ENCODE peak calls at places on chromosomes 11 and 22, in nine cellular contexts. E is kidney, F is suprapubic skin, Q is psoas muscle, K is colonic mucosa, L is left ventricle myocardium inferior, M is neural progenitor cell, R is right lobe of liver, D is body of pancreas. U is an unnamed sample.

GRCh38 chr11:126403039-126403438 is 47.6 kb downstream of the ST3GAL4 start:
- DNase-seq in K (peak; percentile 90), R (no peak), Q (no peak), M (peak; percentile 59), L (no peak), E (no peak), D (no peak), F (no peak), U (peak; percentile 87)

GRCh38 chr11:123567466-123567865 is 87.0 kb downstream of the SCN3B start:
- DNase-seq in D (no peak), L (no peak), Q (no peak), F (no peak), E (no peak), K (no peak), M (no peak), R (no peak), U (no peak)

GRCh38 chr11:121534131-121535093 is 81.6 kb upstream of the SORL1-AS1 start:
- DNase-seq in K (no peak), E (no peak), R (no peak), D (peak; percentile 26), Q (no peak), M (no peak), L (no peak), F (no peak), U (no peak)

GRCh38 chr11:129814244-129814992 is 1.2 kb upstream of the TMEM45B start:
- DNase-seq in E (no peak), Q (no peak), L (no peak), M (peak; percentile 6), F (no peak), D (no peak), K (no peak), R (no peak), U (no peak)

GRCh38 chr11:9838229-9838628 is 174.4 kb downstream of the SWAP70 start:
- DNase-seq in F (no peak), Q (no peak), L (no peak), D (no peak), K (no peak), E (no peak), R (no peak), M (no peak), U (peak; percentile 14)

GRCh38 chr11:8068605-8069221 is 12.3 kb upstream of the TUB start:
- DNase-seq in Q (peak; percentile 84), R (peak; percentile 80), K (no peak), L (peak; percentile 46), F (no peak), E (peak; percentile 92), D (peak; percentile 62), M (no peak), U (no peak)

GRCh38 chr11:71488086-71488967 is 35.3 kb downstream of the NADSYN1 start:
- DNase-seq in E (no peak), L (no peak), R (no peak), D (no peak), F (peak; percentile 48), K (no peak), M (no peak), Q (no peak), U (peak; percentile 91)

GRCh38 chr11:16909375-16910035 is 104.7 kb downstream of the PLEKHA7 start:
- DNase-seq in R (no peak), E (no peak), L (no peak), Q (no peak), F (no peak), K (no peak), M (no peak), D (no peak), U (no peak)

GRCh38 chr11:99260696-99261095 is 239.9 kb downstream of the CNTN5 start:
- DNase-seq in R (no peak), F (no peak), E (no peak), K (no peak), L (no peak), Q (no peak), M (no peak), D (no peak), U (peak; percentile 9)

GRCh38 chr11:132980721-132981120 is 551.6 kb downstream of the OPCML start:
- DNase-seq in K (no peak), R (no peak), F (no peak), Q (no peak), D (no peak), L (no peak), E (no peak), M (no peak), U (no peak)

GRCh38 chr11:18321622-18321990 is 334 bp downstream of the HPS5 start:
- DNase-seq in R (no peak), L (no peak), K (no peak), M (no peak), D (no peak), Q (no peak), F (no peak), E (no peak), U (no peak)

GRCh38 chr11:70118642-70119041 is 40.5 kb downstream of the ANO1 start:
- DNase-seq in L (no peak), F (no peak), M (no peak), Q (no peak), D (no peak), E (no peak), R (no peak), K (no peak), U (no peak)

GRCh38 chr11:75241036-75241905 is 697 bp downstream of the TPBGL start:
- DNase-seq in E (peak; percentile 94), Q (peak; percentile 91), D (peak; percentile 83), K (peak; percentile 86), L (peak; percentile 83), F (peak; percentile 83), R (peak; percentile 87), M (peak; percentile 95), U (peak; percentile 31)

GRCh38 chr11:6576471-6577373 is 26.7 kb downstream of the RRP8 start:
- DNase-seq in D (no peak), F (no peak), L (no peak), E (no peak), R (no peak), M (no peak), K (no peak), Q (no peak), U (no peak)

GRCh38 chr22:27149886-27150529 is 492.6 kb downstream of the MIAT start:
- DNase-seq in E (no peak), Q (no peak), F (no peak), R (no peak), M (no peak), K (no peak), D (no peak), L (no peak), U (no peak)
- H3K27ac ChIP-seq in E (no peak overlapping the region), Q (no peak overlapping the region), F (no peak overlapping the region), R (no peak overlapping the region), M (no peak overlapping the region), K (no peak overlapping the region), D (no peak overlapping the region), L (no peak overlapping the region), U (no peak overlapping the region)

GRCh38 chr11:105315287-105315686 is 175.7 kb upstream of the CARD18 start:
- DNase-seq in R (no peak), M (peak; percentile 11), L (no peak), D (no peak), K (no peak), Q (no peak), E (no peak), F (no peak), U (no peak)
- TF ChIP-seq CTCF in R (no peak), M (no peak), L (no peak), D (no peak), K (no peak), Q (no peak), E (no peak), F (no peak), U (peak; percentile 30)

DNA sequence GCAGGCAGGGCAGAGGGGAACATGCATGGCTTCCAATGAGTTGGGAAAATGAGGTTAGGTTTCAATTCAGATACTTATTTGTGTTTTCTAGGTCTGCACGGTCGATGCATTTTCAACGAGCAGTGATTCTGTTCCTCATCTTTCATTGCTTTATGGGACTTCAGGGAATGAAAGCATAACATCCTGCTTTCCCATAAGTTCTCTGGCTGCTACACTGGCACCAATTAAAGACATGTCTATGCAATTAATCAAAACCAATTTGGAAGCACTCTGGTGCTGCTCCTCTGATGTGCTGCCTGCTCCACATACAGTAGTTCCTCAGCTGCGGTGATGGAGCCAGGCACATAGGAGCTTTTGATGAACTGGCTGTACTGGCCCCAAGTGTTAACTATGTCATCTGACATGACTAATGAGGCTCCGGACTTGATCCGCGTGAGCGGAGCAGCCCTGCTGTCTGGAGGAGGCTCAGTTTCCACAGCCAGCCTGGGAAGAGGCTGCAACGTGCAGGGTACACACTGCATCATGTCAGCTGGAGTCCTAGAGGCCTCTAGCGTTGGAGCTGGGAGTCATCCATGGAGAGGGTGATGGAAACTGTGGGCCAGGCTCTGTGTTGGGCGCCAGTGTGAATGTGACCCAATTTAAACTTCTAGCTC is 29.8 kb downstream of the GVQW3 start:
- DNase-seq in K (no peak), E (peak; percentile 69), L (no peak), F (no peak), R (no peak), D (no peak), M (no peak), Q (no peak), U (no peak)
- H3K4me1 ChIP-seq in K (no peaks in the 10 kb centered on the region), E (peaks cover 4% of the 10 kb centered on the region), L (no peaks in the 10 kb centered on the region), F (no peaks in the 10 kb centered on the region), R (no peaks in the 10 kb centered on the region), D (no peaks in the 10 kb centered on the region), M (peaks cover 13% of the 10 kb centered on the region), Q (peaks cover 3% of the 10 kb centered on the region), U (no peaks in the 10 kb centered on the region)

GRCh38 chr11:46306296-46306853 is 28.9 kb downstream of the CREB3L1 start:
- DNase-seq in Q (no peak), D (no peak), L (no peak), M (no peak), R (no peak), E (no peak), F (no peak), K (no peak), U (no peak)

GRCh38 chr11:46308632-46309419 is 31.4 kb downstream of the CREB3L1 start:
- DNase-seq in L (peak; percentile 81), E (peak; percentile 85), D (peak; percentile 78), F (peak; percentile 91), R (peak; percentile 73), K (peak; percentile 76), M (peak; percentile 89), Q (peak; percentile 88), U (no peak)

GRCh38 chr11:46307785-46308341 is 30.4 kb downstream of the CREB3L1 start:
- DNase-seq in F (no peak), K (no peak), M (peak; percentile 22), D (no peak), L (no peak), E (no peak), Q (no peak), R (no peak), U (no peak)

GRCh38 chr11:46307369-46307768 is 29.9 kb downstream of the CREB3L1 start:
- DNase-seq in E (no peak), Q (no peak), M (no peak), L (no peak), F (no peak), D (no peak), K (no peak), R (no peak), U (no peak)

GRCh38 chr11:46309669-46310288 is 32.3 kb downstream of the CREB3L1 start:
- DNase-seq in M (no peak), K (no peak), Q (no peak), L (no peak), F (no peak), D (no peak), E (no peak), R (no peak), U (no peak)
- H3K27ac ChIP-seq in M (no peak overlapping the region), K (no peak overlapping the region), Q (no peak overlapping the region), L (no peak overlapping the region), F (no peak overlapping the region), D (no peak overlapping the region), E (no peak overlapping the region), R (no peak overlapping the region), U (no peak overlapping the region)

U was measured in foreskin keratinocyte.